ENCODE peak calls at places on chromosome 18, in nine cellular contexts. F, O, Y, A, T, M, C, S and K are unnamed samples.

GRCh38 chr18:3466051-3466450 is 16.1 kb downstream of the TGIF1 start:
- DNase-seq in F (peak), O (no peak), Y (no peak), A (no peak), T (peak), M (no peak), C (peak), S (no peak), K (no peak)

GRCh38 chr18:36629836-36630235 is 199.0 kb downstream of the TPGS2 start:
- DNase-seq in F (no peak), O (no peak), Y (no peak), A (no peak), T (no peak), M (no peak), C (no peak), S (no peak), K (no peak)

GRCh38 chr18:40957533-40958070 is 997.4 kb upstream of the PIK3C3 start:
- DNase-seq in F (no peak), O (no peak), Y (no peak), A (no peak), T (no peak), M (no peak), C (no peak), S (no peak), K (no peak)

GRCh38 chr18:76453057-76453561 is 41.9 kb downstream of the ZNF516 start:
- DNase-seq in F (peak), O (no peak), Y (no peak), A (no peak), T (peak), M (no peak), C (no peak), S (no peak), K (no peak)

GRCh38 chr18:692841-693240 is 19.6 kb downstream of the ENOSF1 start:
- DNase-seq in F (no peak), O (no peak), Y (no peak), A (no peak), T (no peak), M (no peak), C (no peak), S (no peak), K (no peak)

GRCh38 chr18:36595046-36595817 is 233.6 kb downstream of the TPGS2 start:
- DNase-seq in F (no peak), O (no peak), Y (no peak), A (peak), T (no peak), M (no peak), C (no peak), S (no peak), K (no peak)

GRCh38 chr18:43534511-43534910 is 257.2 kb upstream of the SYT4 start:
- DNase-seq in F (peak), O (no peak), Y (no peak), A (no peak), T (peak), M (no peak), C (no peak), S (no peak), K (no peak)

GRCh38 chr18:56083097-56083865 is 495.3 kb upstream of the TCF4 start:
- DNase-seq in F (peak), O (no peak), Y (no peak), A (no peak), T (no peak), M (no peak), C (no peak), S (peak), K (peak)

GRCh38 chr18:4020026-4020425 is 435.1 kb downstream of the DLGAP1 start:
- DNase-seq in F (no peak), O (no peak), Y (no peak), A (no peak), T (no peak), M (no peak), C (no peak), S (no peak), K (no peak)

GRCh38 chr18:12304351-12305210 is 3.5 kb upstream of the TUBB6 start:
- DNase-seq in F (peak), O (no peak), Y (no peak), A (peak), T (no peak), M (no peak), C (no peak), S (no peak), K (no peak)

GRCh38 chr18:70374154-70374553 is 85.3 kb downstream of the SOCS6 start:
- DNase-seq in F (peak), O (no peak), Y (no peak), A (no peak), T (no peak), M (no peak), C (peak), S (no peak), K (no peak)

GRCh38 chr18:55338955-55339662 is 248.9 kb downstream of the TCF4 start:
- DNase-seq in F (peak), O (no peak), Y (no peak), A (no peak), T (peak), M (no peak), C (no peak), S (no peak), K (no peak)

GRCh38 chr18:49910019-49910418 is 96.7 kb upstream of the ACAA2 start:
- DNase-seq in F (no peak), O (no peak), Y (no peak), A (no peak), T (no peak), M (no peak), C (no peak), S (no peak), K (no peak)

GRCh38 chr18:5868218-5868904 is 27.0 kb downstream of the TMEM200C start:
- DNase-seq in F (peak), O (no peak), Y (no peak), A (no peak), T (peak), M (peak), C (peak), S (peak), K (peak)

GRCh38 chr18:10316778-10317177 is 137.7 kb upstream of the APCDD1 start:
- DNase-seq in F (no peak), O (no peak), Y (no peak), A (no peak), T (no peak), M (no peak), C (no peak), S (no peak), K (no peak)

GRCh38 chr18:77100751-77101355 is 31.7 kb downstream of the MBP start:
- DNase-seq in F (peak), O (no peak), Y (peak), A (peak), T (no peak), M (no peak), C (no peak), S (no peak), K (no peak)

GRCh38 chr18:2083691-2084090 is 487.6 kb downstream of the METTL4 start:
- DNase-seq in F (no peak), O (no peak), Y (no peak), A (no peak), T (no peak), M (peak), C (peak), S (no peak), K (no peak)

GRCh38 chr18:24491882-24492281 is 31.4 kb downstream of the HRH4 start:
- DNase-seq in F (no peak), O (no peak), Y (no peak), A (no peak), T (no peak), M (no peak), C (no peak), S (no peak), K (no peak)

GRCh38 chr18:25433590-25433989 is 81.6 kb upstream of the ZNF521 start:
- DNase-seq in F (no peak), O (no peak), Y (no peak), A (no peak), T (peak), M (no peak), C (no peak), S (no peak), K (no peak)

GRCh38 chr18:14769381-14769780 is 21.4 kb downstream of the ANKRD30B start:
- DNase-seq in F (no peak), O (no peak), Y (no peak), A (no peak), T (no peak), M (no peak), C (no peak), S (no peak), K (no peak)

GRCh38 chr18:80187956-80188642 is 59.2 kb downstream of the PARD6G start:
- DNase-seq in F (no peak), O (no peak), Y (no peak), A (no peak), T (no peak), M (no peak), C (no peak), S (no peak), K (no peak)

GRCh38 chr18:14767474-14767873 is 19.5 kb downstream of the ANKRD30B start:
- DNase-seq in F (no peak), O (no peak), Y (no peak), A (no peak), T (no peak), M (no peak), C (no peak), S (no peak), K (no peak)

GRCh38 chr18:23377669-23378469 is 75.2 kb upstream of the RIOK3 start:
- DNase-seq in F (peak), O (peak), Y (no peak), A (no peak), T (peak), M (no peak), C (peak), S (no peak), K (no peak)

GRCh38 chr18:45168883-45169585 is 446.2 kb upstream of the SLC14A2 start:
- DNase-seq in F (peak), O (no peak), Y (no peak), A (no peak), T (peak), M (no peak), C (peak), S (no peak), K (no peak)

GRCh38 chr18:48913201-48913600 is 37.6 kb downstream of the SMAD7 start:
- DNase-seq in F (no peak), O (no peak), Y (peak), A (peak), T (no peak), M (no peak), C (no peak), S (no peak), K (no peak)

GRCh38 chr18:63981719-63982118 is 11.8 kb downstream of the SERPINB8 start:
- DNase-seq in F (no peak), O (no peak), Y (no peak), A (no peak), T (no peak), M (no peak), C (no peak), S (no peak), K (no peak)

GRCh38 chr18:63977040-63977439 is 7.2 kb downstream of the SERPINB8 start:
- DNase-seq in F (no peak), O (no peak), Y (no peak), A (no peak), T (no peak), M (no peak), C (no peak), S (no peak), K (no peak)

GRCh38 chr18:63980896-63981454 is 11.1 kb downstream of the SERPINB8 start:
- DNase-seq in F (no peak), O (no peak), Y (no peak), A (no peak), T (no peak), M (no peak), C (no peak), S (no peak), K (no peak)

GRCh38 chr18:63980027-63980426 is 10.1 kb downstream of the SERPINB8 start:
- DNase-seq in F (no peak), O (no peak), Y (no peak), A (no peak), T (no peak), M (no peak), C (no peak), S (no peak), K (no peak)

GRCh38 chr18:63979409-63979908 is 9.6 kb downstream of the SERPINB8 start:
- DNase-seq in F (peak), O (peak), Y (peak), A (no peak), T (peak), M (peak), C (peak), S (no peak), K (no peak)
- H3K27ac ChIP-seq in F (peak), O (no peak), Y (no peak), A (peak), T (no peak), M (no peak), C (peak), S (peak), K (no peak)

GRCh38 chr18:79167526-79168190 is 98.5 kb downstream of the ATP9B start:
- DNase-seq in F (no peak), O (no peak), Y (no peak), A (no peak), T (no peak), M (no peak), C (no peak), S (peak), K (no peak)
- H3K4me3 ChIP-seq in F (no peak), O (no peak), Y (no peak), A (no peak), T (no peak), M (no peak), C (no peak), S (no peak), K (no peak)

DNA sequence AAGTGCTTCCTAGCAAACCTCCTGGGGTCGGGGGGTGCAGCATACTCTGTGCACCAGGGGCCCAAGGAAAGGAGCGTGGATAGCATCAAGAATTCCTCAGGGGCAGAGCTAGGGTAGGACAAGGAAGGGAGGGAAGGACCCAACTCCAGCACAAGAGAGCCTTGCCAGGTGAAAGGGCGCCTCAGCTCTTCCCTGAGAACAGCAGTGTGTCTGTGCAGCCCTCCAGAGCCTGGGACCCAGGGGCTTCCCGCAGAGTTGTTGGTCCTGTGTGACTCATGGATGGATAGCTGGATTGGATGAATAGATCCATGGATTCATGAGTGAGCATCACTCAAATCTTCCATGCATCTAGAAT is 175.4 kb downstream of the SMAD2 start:
- DNase-seq in F (no peak), O (no peak), Y (no peak), A (no peak), T (no peak), M (no peak), C (no peak), S (no peak), K (no peak)
- H3K27ac ChIP-seq in F (no peak), O (no peak), Y (no peak), A (no peak), T (no peak), M (no peak), C (no peak), S (no peak), K (no peak)

GRCh38 chr18:75209952-75210261 is 690 bp upstream of the TSHZ1 start:
- DNase-seq in F (no peak), O (no peak), Y (no peak), A (no peak), T (no peak), M (no peak), C (no peak), S (no peak), K (no peak)
- H3K4me3 ChIP-seq in F (peak), O (peak), Y (peak), A (peak), T (peak), M (peak), C (peak), S (peak), K (peak)